ENCODE peak calls at places on chromosomes 1 and 21, in six cellular contexts. Z is GM23338, C is neural progenitor cell, L is GM23248, S is neuronal stem cell, M is fibroblast of lung. E is an unnamed sample.

GRCh38 chr21:17775431-17776126 is 43.6 kb downstream of the C21orf91 start:
- DNase-seq in Z (no peak), C (no peak), L (no peak), S (no peak), M (no peak), E (no peak)

GRCh38 chr1:242764161-242764560 is 239.7 kb upstream of the PLD5 start:
- DNase-seq in Z (no peak), C (no peak), L (no peak), S (no peak), M (peak; percentile 33), E (no peak)

GRCh38 chr1:47585141-47585902 is 147.5 kb downstream of the FOXD2 start:
- DNase-seq in Z (no peak), C (no peak), L (no peak), S (no peak), M (no peak), E (no peak)

GRCh38 chr1:8201331-8201861 is 116.5 kb upstream of the SLC45A1 start:
- DNase-seq in Z (no peak), C (peak; percentile 20), L (no peak), S (no peak), M (peak; percentile 67), E (peak; percentile 88)

GRCh38 chr1:182038220-182038619 is 23.3 kb downstream of the ZNF648 start:
- DNase-seq in Z (no peak), C (no peak), L (no peak), S (no peak), M (no peak), E (no peak)

GRCh38 chr1:35558374-35559316 is 1.0 kb downstream of the NCDN start:
- DNase-seq in Z (peak; percentile 64), C (peak; percentile 76), L (peak; percentile 57), S (no peak), M (no peak), E (no peak)

GRCh38 chr1:207941664-207942063 is 30.7 kb upstream of the CD34 start:
- DNase-seq in Z (no peak), C (no peak), L (peak; percentile 62), S (no peak), M (peak; percentile 79), E (peak; percentile 12)

GRCh38 chr1:85142753-85143152 is 58.1 kb downstream of the SYDE2 start:
- DNase-seq in Z (no peak), C (no peak), L (no peak), S (no peak), M (no peak), E (no peak)

GRCh38 chr1:153395136-153395685 is 4.3 kb upstream of the S100A8 start:
- DNase-seq in Z (no peak), C (no peak), L (peak; percentile 37), S (no peak), M (no peak), E (no peak)

GRCh38 chr1:168483531-168483930 is 60.3 kb downstream of the XCL2 start:
- DNase-seq in Z (no peak), C (no peak), L (peak; percentile 87), S (no peak), M (peak; percentile 94), E (peak; percentile 65)

GRCh38 chr1:5840551-5840914 is 151.7 kb downstream of the NPHP4 start:
- DNase-seq in Z (no peak), C (no peak), L (no peak), S (no peak), M (no peak), E (no peak)

GRCh38 chr1:191343816-191344215 is 814.4 kb upstream of the RGS18 start:
- DNase-seq in Z (no peak), C (no peak), L (no peak), S (no peak), M (peak; percentile 65), E (peak; percentile 79)

GRCh38 chr1:60227581-60228252 is 154.1 kb upstream of the C1orf87 start:
- DNase-seq in Z (no peak), C (no peak), L (peak; percentile 41), S (no peak), M (peak; percentile 62), E (no peak)

GRCh38 chr1:18263547-18264130 is 156.0 kb downstream of the IGSF21 start:
- DNase-seq in Z (no peak), C (no peak), L (no peak), S (no peak), M (no peak), E (no peak)

GRCh38 chr1:40241372-40241771 is 6.4 kb upstream of the TMCO2 start:
- DNase-seq in Z (no peak), C (no peak), L (no peak), S (no peak), M (no peak), E (no peak)

GRCh38 chr1:147384805-147385204 is 142.3 kb downstream of the CHD1L start:
- DNase-seq in Z (no peak), C (no peak), L (no peak), S (no peak), M (no peak), E (no peak)

GRCh38 chr1:204077979-204078696 is 5.2 kb downstream of the SOX13 start:
- DNase-seq in Z (peak; percentile 96), C (peak; percentile 83), L (no peak), S (peak; percentile 65), M (peak; percentile 36), E (peak; percentile 32)

GRCh38 chr21:30831194-30831765 is 1.7 kb upstream of the KRTAP7-1 start:
- DNase-seq in Z (peak; percentile 85), C (peak; percentile 59), L (peak; percentile 0), S (peak; percentile 8), M (no peak), E (no peak)

GRCh38 chr1:6258675-6259074 is 2.2 kb downstream of the GPR153 start:
- DNase-seq in Z (no peak), C (no peak), L (no peak), S (no peak), M (no peak), E (peak; percentile 29)

GRCh38 chr1:95035536-95035935 is 37.2 kb downstream of the ALG14 start:
- DNase-seq in Z (no peak), C (no peak), L (peak; percentile 93), S (no peak), M (peak; percentile 98), E (no peak)

GRCh38 chr1:246166841-246167240 is 340.2 kb downstream of the SMYD3 start:
- DNase-seq in Z (no peak), C (no peak), L (no peak), S (no peak), M (no peak), E (no peak)

GRCh38 chr1:247448107-247448778 is 9.7 kb downstream of the OR2B11 start:
- DNase-seq in Z (peak; percentile 90), C (peak; percentile 56), L (peak; percentile 80), S (peak; percentile 55), M (peak; percentile 59), E (peak; percentile 53)

GRCh38 chr21:31710586-31710985 is 21.3 kb downstream of the SCAF4 start:
- DNase-seq in Z (no peak), C (no peak), L (peak; percentile 74), S (no peak), M (peak; percentile 87), E (peak; percentile 94)

GRCh38 chr21:41808846-41809245 is 42.0 kb upstream of the RIPK4 start:
- DNase-seq in Z (no peak), C (no peak), L (no peak), S (no peak), M (no peak), E (no peak)

GRCh38 chr21:45788635-45789506 is 145.3 kb downstream of the PCBP3 start:
- DNase-seq in Z (no peak), C (no peak), L (peak; percentile 23), S (no peak), M (peak; percentile 31), E (no peak)

GRCh38 chr21:44375281-44375651 is 21.8 kb downstream of the TRPM2 start:
- DNase-seq in Z (no peak), C (no peak), L (no peak), S (no peak), M (no peak), E (no peak)

GRCh38 chr1:248822148-248823032 is 3.3 kb downstream of the SH3BP5L start:
- DNase-seq in Z (no peak), C (no peak), L (no peak), S (no peak), M (peak; percentile 40), E (no peak)

GRCh38 chr1:178243119-178243518 is 149.2 kb downstream of the RASAL2 start:
- DNase-seq in Z (peak; percentile 19), C (no peak), L (no peak), S (no peak), M (no peak), E (no peak)

GRCh38 chr1:2255420-2256369 is 27.6 kb downstream of the SKI start:
- DNase-seq in Z (peak; percentile 61), C (no peak), L (peak; percentile 82), S (no peak), M (peak; percentile 73), E (no peak)

GRCh38 chr1:159826436-159827101 is at the start of gene SLAMF8:
- DNase-seq in Z (no peak), C (no peak), L (peak; percentile 40), S (no peak), M (no peak), E (peak; percentile 38)

GRCh38 chr1:174219606-174220370 is 60.5 kb downstream of the RABGAP1L start:
- DNase-seq in Z (no peak), C (no peak), L (no peak), S (no peak), M (no peak), E (no peak)

GRCh38 chr1:218080818-218081217 is 204.3 kb upstream of the RRP15 start:
- DNase-seq in Z (no peak), C (no peak), L (no peak), S (no peak), M (no peak), E (no peak)

GRCh38 chr1:20589331-20590312 is 725 bp downstream of the CDA start:
- DNase-seq in Z (no peak), C (peak; percentile 21), L (peak; percentile 84), S (no peak), M (peak; percentile 70), E (no peak)

GRCh38 chr1:24369199-24369598 is 44.4 kb downstream of the STPG1 start:
- DNase-seq in Z (no peak), C (no peak), L (peak; percentile 78), S (no peak), M (no peak), E (no peak)
- H2AFZ ChIP-seq in Z (no peak overlapping the region), C (no peak overlapping the region), L (no peak overlapping the region), S (no peak overlapping the region), M (no peak overlapping the region), E (no peak overlapping the region)

GRCh38 chr21:35408401-35408800 is 359.3 kb upstream of the RUNX1 start:
- DNase-seq in Z (no peak), C (peak; percentile 4), L (peak; percentile 77), S (no peak), M (peak; percentile 53), E (no peak)
- H2AFZ ChIP-seq in Z (peak overlapping the region; percentile 8), C (no peak overlapping the region), L (peak overlapping the region; percentile 84), S (no peak overlapping the region), M (peak overlapping the region; percentile 86), E (no peak overlapping the region)

DNA sequence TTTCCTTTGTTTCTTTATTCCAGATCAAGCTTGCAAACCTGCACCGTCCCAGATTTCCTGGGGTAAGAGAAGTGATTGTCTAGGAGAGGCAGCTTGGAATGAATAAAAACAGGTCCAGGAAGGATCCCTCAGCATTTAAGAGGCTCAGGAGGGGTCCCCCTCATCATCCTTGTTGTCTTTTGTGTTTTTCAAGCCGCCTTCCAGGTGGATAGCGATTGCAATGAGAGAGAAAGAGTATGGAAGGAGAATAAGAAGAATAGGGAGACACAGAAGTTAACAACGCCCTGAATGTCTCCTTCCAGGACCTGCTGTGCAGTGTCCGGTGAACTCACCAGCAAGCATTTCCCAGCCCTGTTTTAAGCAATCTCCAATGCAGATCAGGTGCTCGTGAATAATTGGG is 8.5 kb downstream of the ERG start:
- DNase-seq in Z (no peak), C (no peak), L (no peak), S (no peak), M (no peak), E (no peak)
- H2AFZ ChIP-seq in Z (peak overlapping the region; percentile 63), C (peak overlapping the region; percentile 91), L (no peak overlapping the region), S (peak overlapping the region; percentile 77), M (no peak overlapping the region), E (no peak overlapping the region)

GRCh38 chr1:220300442-220301121 is 28.3 kb upstream of the RAB3GAP2 start:
- DNase-seq in Z (peak; percentile 64), C (peak; percentile 39), L (peak; percentile 95), S (peak; percentile 27), M (peak; percentile 93), E (peak; percentile 74)
- H2AFZ ChIP-seq in Z (peak overlapping the region; percentile 84), C (peak overlapping the region; percentile 87), L (peak overlapping the region; percentile 79), S (peak overlapping the region; percentile 87), M (peak overlapping the region; percentile 80), E (peak overlapping the region; percentile 52)

E was measured in trophoblast cell.